ENCODE peak calls at places on chromosomes 3 and 15, in five cellular contexts. M, X, P, O and N are unnamed samples. For H3K4me1, the result is how much of the 10 kb centered on the place peaks cover.

GRCh38 chr3:9947025-9947995 is 4.9 kb downstream of the PRRT3 start:
- DNase-seq in X (peak), O (peak), P (peak), M (peak), N (peak)

GRCh38 chr3:123660900-123661299 is 76.0 kb upstream of the HACD2 start:
- DNase-seq in X (no peak), O (no peak), M (peak), P (no peak), N (peak)

GRCh38 chr3:69144631-69145244 is 22.3 kb upstream of the LMOD3 start:
- DNase-seq in P (peak), X (no peak), M (no peak), O (peak), N (no peak)

GRCh38 chr15:36605626-36606263 is 26.3 kb downstream of the CDIN1 start:
- DNase-seq in M (no peak), O (no peak), X (no peak), P (no peak), N (no peak)

GRCh38 chr3:172449468-172450149 is 1.4 kb upstream of the GHSR start:
- DNase-seq in X (no peak), O (peak), M (no peak), P (peak), N (no peak)

GRCh38 chr15:95468820-95469219 is 861.7 kb upstream of the NR2F2 start:
- DNase-seq in M (no peak), O (no peak), X (no peak), P (peak), N (no peak)

GRCh38 chr3:53331871-53332270 is 15.5 kb downstream of the DCP1A start:
- DNase-seq in M (no peak), O (no peak), P (no peak), X (no peak), N (no peak)

GRCh38 chr15:30023798-30024295 is 58.9 kb upstream of the GOLGA8J start:
- DNase-seq in O (no peak), X (no peak), M (no peak), P (no peak), N (no peak)

GRCh38 chr15:59313703-59314332 is 58.9 kb downstream of the MYO1E start:
- DNase-seq in P (no peak), X (peak), O (peak), M (peak), N (no peak)

GRCh38 chr3:123546133-123546755 is 38.6 kb downstream of the HACD2 start:
- DNase-seq in M (peak), P (no peak), X (no peak), O (no peak), N (no peak)

GRCh38 chr15:83694030-83694429 is 40.1 kb downstream of the ADAMTSL3 start:
- DNase-seq in O (peak), P (peak), M (peak), X (no peak), N (no peak)

GRCh38 chr3:111601810-111602209 is 6.7 kb upstream of the ZBED2 start:
- DNase-seq in M (peak), O (no peak), X (no peak), P (no peak), N (no peak)

GRCh38 chr15:73985101-73985873 is 6.8 kb downstream of the STOML1 start:
- DNase-seq in O (no peak), P (no peak), M (no peak), X (no peak), N (no peak)

GRCh38 chr3:179929091-179929529 is 107.6 kb downstream of the PEX5L start:
- DNase-seq in X (no peak), M (peak), O (peak), P (peak), N (no peak)

GRCh38 chr15:47366884-47367283 is 350.4 kb upstream of the SEMA6D start:
- DNase-seq in X (no peak), P (no peak), M (peak), O (no peak), N (no peak)

GRCh38 chr3:188524057-188524456 is 370.1 kb downstream of the LPP start:
- DNase-seq in P (no peak), X (no peak), M (no peak), O (no peak), N (no peak)

GRCh38 chr3:26768068-26768651 is 145.6 kb downstream of the LRRC3B start:
- DNase-seq in M (no peak), O (no peak), P (no peak), X (no peak), N (no peak)

GRCh38 chr3:99686955-99687612 is 48.7 kb downstream of the COL8A1 start:
- DNase-seq in X (no peak), P (peak), O (peak), M (peak), N (no peak)

GRCh38 chr3:140268610-140269009 is 333.6 kb downstream of the CLSTN2 start:
- DNase-seq in M (no peak), P (no peak), X (no peak), O (no peak), N (no peak)

GRCh38 chr3:143135150-143135549 is 15.6 kb downstream of the CHST2 start:
- DNase-seq in X (no peak), O (no peak), M (peak), P (no peak), N (no peak)

GRCh38 chr15:34608517-34608916 is 25.1 kb upstream of the GOLGA8B start:
- DNase-seq in M (no peak), X (no peak), O (no peak), P (no peak), N (no peak)

GRCh38 chr3:50345586-50345985 is at the start of gene ZMYND10:
- DNase-seq in O (peak), X (no peak), M (peak), P (peak), N (peak)

GRCh38 chr3:148642214-148642613 is 55.5 kb upstream of the AGTR1 start:
- DNase-seq in X (no peak), P (no peak), M (no peak), O (no peak), N (no peak)

GRCh38 chr3:65751123-65751700 is 287.5 kb downstream of the MAGI1 start:
- DNase-seq in P (peak), M (peak), X (no peak), O (peak), N (no peak)

GRCh38 chr3:195227871-195228270 is 43.1 kb downstream of the XXYLT1 start:
- DNase-seq in O (peak), X (no peak), M (peak), P (no peak), N (peak)

GRCh38 chr15:59013246-59013645 is 25.8 kb downstream of the RNF111 start:
- DNase-seq in O (no peak), X (no peak), P (no peak), M (no peak), N (no peak)

GRCh38 chr3:48038971-48039481 is 22.8 kb upstream of the MAP4 start:
- DNase-seq in X (no peak), P (no peak), M (no peak), O (no peak), N (no peak)

GRCh38 chr15:29097971-29098370 is 171.7 kb downstream of the NSMCE3 start:
- DNase-seq in O (no peak), M (no peak), X (peak), P (no peak), N (peak)

GRCh38 chr15:82044373-82045178 is 1.2 kb downstream of the MEX3B start:
- DNase-seq in P (peak), X (peak), M (no peak), O (peak), N (peak)

GRCh38 chr3:45464336-45464809 is 76.0 kb downstream of the LARS2 start:
- DNase-seq in X (no peak), M (no peak), O (peak), P (peak), N (peak)

GRCh38 chr3:187744169-187745151 is 808 bp downstream of the BCL6 start:
- DNase-seq in O (peak), P (peak), X (no peak), M (peak), N (peak)

GRCh38 chr3:180267202-180267843 is 230.6 kb upstream of the PEX5L start:
- DNase-seq in X (no peak), O (no peak), M (no peak), P (no peak), N (no peak)

GRCh38 chr3:33936171-33936920 is 137.9 kb downstream of the PDCD6IP start:
- DNase-seq in X (no peak), P (no peak), M (no peak), O (no peak), N (no peak)

GRCh38 chr15:80906159-80906775 is 83.4 kb downstream of the MESD start:
- DNase-seq in X (peak), O (no peak), M (peak), P (no peak), N (no peak)

GRCh38 chr3:135905058-135905724 is 60.3 kb upstream of the PPP2R3A start:
- DNase-seq in O (no peak), P (peak), M (peak), X (no peak), N (no peak)

GRCh38 chr3:144187531-144188230 is 216.1 kb downstream of the DIPK2A start:
- DNase-seq in M (peak), X (no peak), P (no peak), O (no peak), N (no peak)

GRCh38 chr15:68796576-68796975 is 24.1 kb downstream of the ANP32A start:
- DNase-seq in X (no peak), M (no peak), O (no peak), P (no peak), N (no peak)
- H3K4me1 ChIP-seq in X (under half), M (under half), O (under half), P (half or more), N (half or more)

GRCh38 chr3:16515885-16516420 is 2.5 kb upstream of the RFTN1 start:
- DNase-seq in O (no peak), M (no peak), X (no peak), P (no peak), N (no peak)
- H3K4me1 ChIP-seq in O (under half), M (under half), X (under half), P (under half), N (half or more)

GRCh38 chr3:126346466-126346865 is 10.7 kb downstream of the KLF15 start:
- DNase-seq in M (no peak), P (no peak), X (peak), O (peak), N (peak)
- H3K4me1 ChIP-seq in M (under half), P (under half), X (under half), O (under half), N (under half)

GRCh38 chr3:101519685-101520365 is 6.8 kb upstream of the SENP7 start:
- DNase-seq in M (peak), O (no peak), X (no peak), P (no peak), N (no peak)

GRCh38 chr3:101518421-101518871 is 5.4 kb upstream of the SENP7 start:
- DNase-seq in M (peak), O (no peak), X (no peak), P (no peak), N (no peak)

GRCh38 chr3:101521251-101521701 is 8.3 kb upstream of the SENP7 start:
- DNase-seq in M (no peak), X (no peak), O (no peak), P (no peak), N (no peak)
- H3K4me1 ChIP-seq in M (under half), X (under half), O (under half), P (under half), N (under half)

GRCh38 chr15:78035319-78035718 is 42.2 kb downstream of the TBC1D2B start:
- DNase-seq in M (no peak), X (no peak), O (no peak), P (no peak), N (peak)

GRCh38 chr15:78034495-78035191 is 42.9 kb downstream of the TBC1D2B start:
- DNase-seq in X (no peak), P (no peak), O (no peak), M (no peak), N (peak)

GRCh38 chr15:78037328-78037727 is 40.2 kb downstream of the TBC1D2B start:
- DNase-seq in M (no peak), P (no peak), X (no peak), O (no peak), N (no peak)

GRCh38 chr15:78037779-78038305 is 39.7 kb downstream of the TBC1D2B start:
- DNase-seq in O (no peak), M (no peak), P (no peak), X (no peak), N (no peak)

GRCh38 chr15:78035861-78036476 is 41.5 kb downstream of the TBC1D2B start:
- DNase-seq in O (no peak), M (no peak), P (no peak), X (no peak), N (no peak)
- H3K4me1 ChIP-seq in O (under half), M (under half), P (under half), X (under half), N (half or more)

GRCh38 chr3:117633207-117633606 is 923.6 kb downstream of the TUSC7 start:
- DNase-seq in O (no peak), M (no peak), P (no peak), X (no peak), N (no peak)
- H3K4me1 ChIP-seq in O (under half), M (under half), P (under half), X (under half), N (under half)

DNA sequence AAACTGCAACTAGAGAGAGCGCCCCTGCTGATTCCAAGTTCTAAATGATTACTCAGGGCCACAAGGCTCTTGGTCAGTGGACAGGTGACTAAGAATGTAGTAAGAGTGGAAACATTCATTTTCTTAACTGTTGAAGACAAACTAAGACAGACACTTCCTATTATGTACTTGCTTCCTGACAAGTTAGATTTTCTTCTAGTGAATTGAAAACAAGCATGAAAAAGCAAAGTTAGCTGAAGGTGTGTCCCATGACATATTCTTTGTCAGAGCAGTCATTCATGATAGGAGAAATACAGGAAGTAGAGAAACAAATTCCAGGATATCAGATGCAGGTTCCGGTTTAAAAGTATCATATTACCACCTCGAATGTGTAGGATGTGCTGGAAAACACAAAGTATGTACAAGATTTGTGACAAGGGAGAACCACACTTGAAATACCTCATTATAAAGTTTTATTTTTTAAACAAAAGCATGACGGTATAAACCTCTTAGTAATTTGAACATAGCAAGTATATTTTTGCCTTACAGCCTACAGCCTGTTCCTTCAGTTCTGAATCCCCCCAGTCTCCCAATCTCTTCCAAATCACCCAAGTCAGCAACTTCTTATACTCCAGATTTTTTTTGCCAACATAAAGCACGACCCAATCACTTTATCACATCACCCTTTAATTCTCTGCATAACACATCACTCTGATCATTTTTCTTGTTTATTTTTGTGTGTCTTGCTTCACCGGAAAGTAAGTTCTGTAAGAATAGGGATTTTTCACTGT is 6.2 kb downstream of the TSPAN3 start:
- DNase-seq in O (no peak), X (no peak), P (no peak), M (peak), N (no peak)
- H3K4me1 ChIP-seq in O (under half), X (half or more), P (under half), M (half or more), N (half or more)

GRCh38 chr3:14938964-14939363 is 8.4 kb upstream of the NR2C2 start:
- DNase-seq in P (no peak), M (no peak), X (no peak), O (no peak), N (no peak)
- H3K4me1 ChIP-seq in P (under half), M (under half), X (under half), O (under half), N (under half)

GRCh38 chr3:182895513-182896112 is 84.7 kb downstream of the DCUN1D1 start:
- DNase-seq in X (no peak), M (no peak), P (no peak), O (no peak), N (no peak)

GRCh38 chr3:182886497-182886896 is 93.2 kb downstream of the ATP11B start:
- DNase-seq in M (peak), X (no peak), O (no peak), P (no peak), N (no peak)

GRCh38 chr3:182891364-182891763 is 89.0 kb downstream of the DCUN1D1 start:
- DNase-seq in P (no peak), M (no peak), O (no peak), X (no peak), N (no peak)

DNA sequence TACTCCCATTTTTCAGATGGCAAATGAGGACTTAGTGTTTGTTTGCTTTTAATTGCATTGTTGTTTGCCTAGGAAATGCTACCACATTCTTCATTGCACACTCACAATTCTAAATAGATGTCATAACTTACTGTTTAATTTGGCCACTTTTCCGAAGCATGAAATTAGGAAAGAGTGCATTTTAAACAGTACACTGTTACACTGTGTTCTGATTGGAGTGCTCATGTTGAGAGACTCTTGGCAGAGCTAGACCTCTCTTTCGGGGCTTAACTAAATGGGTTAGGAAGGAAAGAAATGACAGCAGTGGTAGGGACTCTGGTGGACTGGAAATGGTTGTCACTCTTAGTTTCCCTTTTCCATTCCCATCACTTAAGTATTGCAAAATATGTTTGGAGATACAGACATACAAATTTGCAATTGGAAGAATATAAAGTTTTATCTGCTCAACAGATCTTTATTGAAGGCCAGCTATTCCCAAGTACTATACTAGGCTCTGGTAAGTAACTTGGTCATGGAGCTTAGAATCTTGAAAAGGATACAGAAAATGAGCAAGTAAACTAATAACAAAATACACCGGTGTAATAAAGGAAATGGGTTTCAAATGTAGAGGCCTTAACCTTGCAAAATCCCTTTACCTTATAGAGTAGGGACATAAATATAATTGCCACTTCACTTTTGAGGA is 90.2 kb downstream of the DCUN1D1 start:
- DNase-seq in O (no peak), X (no peak), M (peak), P (no peak), N (no peak)
- H3K4me1 ChIP-seq in O (under half), X (under half), M (under half), P (under half), N (under half)

GRCh38 chr15:63499611-63500010 is 4.8 kb upstream of the USP3 start:
- DNase-seq in M (peak), O (no peak), X (no peak), P (no peak), N (no peak)

GRCh38 chr15:63502137-63502801 is 2.1 kb upstream of the USP3 start:
- DNase-seq in P (no peak), X (no peak), M (peak), O (no peak), N (no peak)

GRCh38 chr15:63501256-63502089 is 2.9 kb upstream of the USP3 start:
- DNase-seq in X (peak), O (peak), P (peak), M (peak), N (peak)

GRCh38 chr15:63498815-63499549 is 5.4 kb upstream of the USP3 start:
- DNase-seq in P (no peak), O (no peak), M (no peak), X (no peak), N (peak)

GRCh38 chr15:63500265-63501250 is 3.8 kb upstream of the USP3 start:
- DNase-seq in X (no peak), M (peak), P (no peak), O (no peak), N (no peak)
- H3K4me1 ChIP-seq in X (under half), M (half or more), P (half or more), O (under half), N (half or more)